ENCODE peak calls at places on chromosome 22, in four cellular contexts. H, L, Z and Y are unnamed samples.

GRCh38 chr22:20213833-20214708 is 54.0 kb downstream of the RTN4R start:
- DNase-seq in Z (no peak), L (no peak), H (no peak), Y (no peak)

GRCh38 chr22:22936190-22936914 is 48.7 kb downstream of the IGLL5 start:
- DNase-seq in Z (no peak), H (no peak), L (no peak), Y (no peak)

GRCh38 chr22:29044657-29045176 is 16.9 kb downstream of the C22orf31 start:
- DNase-seq in H (no peak), L (no peak), Z (no peak), Y (no peak)

GRCh38 chr22:47690166-47690565 is 927.7 kb downstream of the TBC1D22A start:
- DNase-seq in Z (no peak), L (no peak), H (no peak), Y (no peak)

GRCh38 chr22:43878831-43879550 is 12.8 kb downstream of the PNPLA5 start:
- DNase-seq in Z (no peak), L (no peak), H (no peak), Y (no peak)

GRCh38 chr22:42277988-42278776 is 7.7 kb upstream of the TCF20 start:
- DNase-seq in H (no peak), Z (no peak), L (peak), Y (no peak)

GRCh38 chr22:41523464-41524221 is 20.6 kb downstream of the POLR3H start:
- DNase-seq in H (no peak), L (no peak), Z (no peak), Y (no peak)

GRCh38 chr22:44585559-44586121 is 87.6 kb upstream of the RTL6 start:
- DNase-seq in H (no peak), L (no peak), Z (no peak), Y (no peak)

GRCh38 chr22:20084547-20085413 is 4.7 kb downstream of the DGCR8 start:
- DNase-seq in H (no peak), L (peak), Z (no peak), Y (no peak)

GRCh38 chr22:49086606-49087157 is 741.0 kb downstream of the BRD1 start:
- DNase-seq in Z (no peak), L (no peak), H (no peak), Y (no peak)

GRCh38 chr22:21626735-21627469 is 2.9 kb downstream of the YDJC start:
- DNase-seq in Z (no peak), H (no peak), L (no peak), Y (no peak)

GRCh38 chr22:50084570-50084969 is 656 bp downstream of the MLC1 start:
- DNase-seq in L (no peak), H (no peak), Z (no peak), Y (no peak)

GRCh38 chr22:24201681-24202590 is 20.6 kb downstream of the SUSD2 start:
- DNase-seq in Z (no peak), H (no peak), L (no peak), Y (no peak)

GRCh38 chr22:46508391-46508999 is 28.9 kb downstream of the CELSR1 start:
- DNase-seq in H (no peak), Z (no peak), L (no peak), Y (no peak)

GRCh38 chr22:30865656-30866055 is 102.9 kb downstream of the MORC2 start:
- DNase-seq in L (no peak), H (no peak), Z (no peak), Y (no peak)

GRCh38 chr22:30245985-30246901 is at the start of gene LIF:
- DNase-seq in H (no peak), L (peak), Z (peak), Y (no peak)

GRCh38 chr22:49517211-49517610 is 310.5 kb downstream of the BRD1 start:
- DNase-seq in H (no peak), L (no peak), Z (no peak), Y (no peak)

GRCh38 chr22:31905356-31905755 is 39.0 kb upstream of the YWHAH start:
- DNase-seq in Z (no peak), L (no peak), H (no peak), Y (no peak)

GRCh38 chr22:46812786-46813185 is 50.3 kb downstream of the TBC1D22A start:
- DNase-seq in H (no peak), L (no peak), Z (no peak), Y (no peak)

GRCh38 chr22:22410121-22410520 is 98.4 kb downstream of the ZNF280B start:
- DNase-seq in H (no peak), L (no peak), Z (no peak), Y (no peak)

GRCh38 chr22:30195245-30196140 is 51.1 kb downstream of the LIF start:
- DNase-seq in H (no peak), L (no peak), Z (no peak), Y (no peak)

GRCh38 chr22:25749420-25750169 is 7.6 kb downstream of the MYO18B start:
- DNase-seq in L (no peak), Z (no peak), H (no peak), Y (no peak)

GRCh38 chr22:47836957-47837356 is 1074.5 kb downstream of the TBC1D22A start:
- DNase-seq in Z (no peak), L (no peak), H (no peak), Y (no peak)

GRCh38 chr22:45493286-45493771 is 9.4 kb upstream of the FBLN1 start:
- DNase-seq in H (no peak), L (no peak), Z (no peak), Y (no peak)

GRCh38 chr22:38487946-38488345 is 18.2 kb downstream of the DDX17 start:
- DNase-seq in Z (no peak), L (no peak), H (no peak), Y (no peak)

GRCh38 chr22:46965552-46966494 is 203.4 kb downstream of the TBC1D22A start:
- DNase-seq in L (no peak), Z (no peak), H (no peak), Y (no peak)